ENCODE peak calls at places on chromosome 21, in nine cellular contexts. P is neural progenitor cell, N is uterus, M is heart left ventricle, W is RWPE2, K is kidney epithelial cell, V is transverse colon, Z is OCI-LY7, O is H1. X is an unnamed sample.

GRCh38 chr21:28485301-28486022 is 507.2 kb downstream of the LTN1 start:
- DNase-seq in N (no peak), P (no peak), V (no peak), M (no peak), O (no peak), W (no peak), K (no peak), Z (no peak), X (no peak)

GRCh38 chr21:26846036-26846931 is 1.1 kb upstream of the ADAMTS1 start:
- DNase-seq in Z (no peak), K (no peak), W (no peak), O (no peak), N (peak; percentile 92), M (peak; percentile 93), P (peak; percentile 79), V (peak; percentile 63), X (peak; percentile 94)

GRCh38 chr21:46532080-46532479 is 72.8 kb downstream of the S100B start:
- DNase-seq in N (no peak), V (no peak), O (no peak), P (no peak), W (no peak), K (no peak), M (no peak), Z (no peak), X (no peak)

GRCh38 chr21:14874379-14874778 is 190.4 kb downstream of the NRIP1 start:
- DNase-seq in W (no peak), Z (no peak), P (no peak), M (no peak), O (no peak), K (no peak), N (no peak), V (no peak), X (no peak)

GRCh38 chr21:43273708-43274021 is 104.9 kb downstream of the CRYAA start:
- DNase-seq in V (no peak), Z (no peak), M (peak; percentile 10), P (no peak), O (no peak), W (no peak), N (no peak), K (no peak), X (peak; percentile 48)

GRCh38 chr21:28775071-28775470 is 217.6 kb downstream of the LTN1 start:
- DNase-seq in M (no peak), K (no peak), V (no peak), Z (no peak), O (no peak), P (no peak), N (no peak), W (no peak), X (no peak)

GRCh38 chr21:33644383-33645074 is 2.2 kb downstream of the ITSN1 start:
- DNase-seq in V (no peak), Z (no peak), K (no peak), O (no peak), M (no peak), P (peak; percentile 30), W (no peak), N (peak; percentile 46), X (no peak)

GRCh38 chr21:14453339-14453738 is 70.4 kb upstream of the HSPA13 start:
- DNase-seq in P (no peak), K (no peak), W (no peak), N (no peak), Z (no peak), V (no peak), O (no peak), M (no peak), X (no peak)

GRCh38 chr21:29904359-29905282 is 35.2 kb downstream of the GRIK1 start:
- DNase-seq in O (no peak), Z (no peak), W (no peak), N (no peak), K (no peak), M (no peak), V (no peak), P (no peak), X (no peak)

GRCh38 chr21:43348801-43349261 is 78.1 kb downstream of the SIK1 start:
- DNase-seq in W (no peak), V (no peak), K (no peak), Z (no peak), N (no peak), O (no peak), P (no peak), M (no peak), X (no peak)

GRCh38 chr21:45640888-45641479 is 2.5 kb upstream of the PCBP3 start:
- DNase-seq in N (no peak), M (no peak), Z (peak; percentile 47), P (peak; percentile 66), K (no peak), V (peak; percentile 52), O (no peak), W (no peak), X (no peak)

GRCh38 chr21:14758849-14759248 is 212.7 kb upstream of the SAMSN1 start:
- DNase-seq in O (no peak), V (no peak), M (no peak), Z (no peak), N (no peak), W (no peak), P (no peak), K (no peak), X (no peak)

GRCh38 chr21:45613881-45614280 is 29.6 kb upstream of the PCBP3 start:
- DNase-seq in O (no peak), N (no peak), K (no peak), M (no peak), W (peak; percentile 15), Z (no peak), P (no peak), V (no peak), X (peak; percentile 5)

GRCh38 chr21:43851593-43851992 is 13.4 kb upstream of the AGPAT3 start:
- DNase-seq in W (no peak), M (no peak), N (no peak), O (no peak), P (no peak), K (no peak), V (no peak), Z (no peak), X (no peak)

GRCh38 chr21:44293551-44294231 is 6.2 kb upstream of the PFKL start:
- DNase-seq in O (no peak), V (no peak), M (no peak), Z (no peak), K (no peak), W (no peak), N (no peak), P (no peak), X (no peak)

GRCh38 chr21:45943630-45944540 is 37.7 kb upstream of the COL6A1 start:
- DNase-seq in P (no peak), N (no peak), Z (no peak), M (peak; percentile 16), K (no peak), W (no peak), O (no peak), V (no peak), X (no peak)

GRCh38 chr21:35226960-35227741 is 178.0 kb upstream of the RUNX1 start:
- DNase-seq in N (no peak), W (no peak), O (no peak), K (no peak), P (no peak), Z (peak; percentile 98), M (no peak), V (peak; percentile 39), X (no peak)

GRCh38 chr21:33540711-33541104 is 1.2 kb downstream of the GART start:
- DNase-seq in P (no peak), N (no peak), V (no peak), K (no peak), O (no peak), Z (peak; percentile 7), M (no peak), W (no peak), X (no peak)

GRCh38 chr21:34668803-34669148 is at the start of gene CLIC6:
- DNase-seq in M (no peak), W (no peak), P (peak; percentile 57), Z (no peak), O (no peak), N (no peak), V (peak; percentile 38), K (no peak), X (no peak)

GRCh38 chr21:34022557-34023335 is 50.6 kb upstream of the MRPS6 start:
- DNase-seq in O (no peak), W (no peak), K (no peak), Z (peak; percentile 46), M (no peak), P (peak; percentile 22), N (no peak), V (no peak), X (no peak)

DNA sequence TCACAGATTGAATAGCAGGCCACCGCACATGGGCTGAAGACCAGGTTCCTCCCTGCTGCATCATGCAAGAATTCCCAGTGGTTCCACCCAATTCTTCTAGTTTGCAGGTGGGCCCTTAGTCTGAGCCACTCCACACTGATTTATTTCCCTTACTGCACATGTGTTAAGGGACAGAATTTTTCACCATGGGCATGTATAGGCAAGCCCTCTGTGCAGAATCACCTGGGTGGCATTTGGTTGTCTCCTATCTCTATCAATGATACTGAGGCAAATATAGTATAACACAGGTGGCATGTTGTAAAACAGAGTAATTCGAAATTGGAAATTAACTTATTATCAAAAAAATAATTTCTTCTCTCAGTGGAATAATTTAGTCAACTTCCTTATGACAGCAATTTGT is 1892.4 kb downstream of the NCAM2 start:
- DNase-seq in Z (no peak), V (no peak), K (no peak), O (no peak), M (no peak), W (no peak), P (no peak), N (no peak), X (no peak)
- TF ChIP-seq CTCF in Z (no peak), V (no peak), K (no peak), O (no peak), M (no peak), W (no peak), P (no peak), N (no peak), X (no peak)

GRCh38 chr21:25507522-25507921 is 99.8 kb downstream of the MRPL39 start:
- DNase-seq in K (no peak), N (no peak), O (no peak), P (no peak), M (no peak), W (no peak), V (no peak), Z (no peak), X (no peak)
- TF ChIP-seq CTCF in K (no peak), N (no peak), O (no peak), P (peak; percentile 26), M (no peak), W (no peak), V (no peak), Z (peak; percentile 23), X (peak; percentile 29)

DNA sequence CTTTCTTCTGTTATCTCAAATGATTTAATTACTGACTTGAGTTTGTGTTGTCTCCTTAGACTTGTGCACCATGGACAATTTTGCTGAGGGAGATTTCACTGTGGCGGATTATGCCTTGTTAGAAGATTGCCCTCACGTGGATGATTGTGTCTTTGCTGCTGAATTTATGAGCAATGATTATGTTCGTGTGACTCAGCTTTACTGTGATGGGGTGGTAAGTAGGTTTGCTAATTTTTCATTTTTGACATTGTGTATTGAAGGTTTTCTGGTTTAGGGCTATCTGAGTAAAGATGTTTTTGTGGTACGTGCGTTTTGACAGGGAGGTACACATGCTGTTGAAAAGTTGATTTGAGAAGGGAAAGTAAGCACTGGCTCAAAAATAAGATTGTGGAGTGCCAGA is 14.1 kb downstream of the TTC3 start:
- DNase-seq in K (no peak), W (no peak), O (no peak), P (peak; percentile 7), M (no peak), Z (no peak), V (no peak), N (no peak), X (no peak)
- TF ChIP-seq CTCF in K (no peak), W (peak; percentile 74), O (no peak), P (peak; percentile 21), M (peak; percentile 35), Z (peak; percentile 8), V (peak; percentile 34), N (peak; percentile 37), X (peak; percentile 76)

GRCh38 chr21:31347435-31348032 is 3.5 kb upstream of the TIAM1 start:
- DNase-seq in N (no peak), P (peak; percentile 23), W (no peak), V (no peak), O (no peak), K (no peak), M (no peak), Z (peak; percentile 35), X (no peak)
- TF ChIP-seq CTCF in N (no peak), P (peak; percentile 56), W (peak; percentile 77), V (peak; percentile 33), O (no peak), K (peak; percentile 70), M (peak; percentile 43), Z (peak; percentile 81), X (peak; percentile 83)